ENCODE peak calls at places on chromosomes 3 and 15, in six cellular contexts. One of them, this sample, is unnamed.

GRCh38 chr3:188507244-188507720 is 353.3 kb downstream of the LPP start:
- DNase-seq in dorsolateral prefrontal cortex: no peak
- DNase-seq in EH: peak
- DNase-seq in ACHN: no peak
- DNase-seq in SK-MEL-5: peak
- DNase-seq in EL: peak
- DNase-seq in this sample: peak

GRCh38 chr3:15180042-15180611 is 25.9 kb upstream of the CAPN7 start:
- DNase-seq in dorsolateral prefrontal cortex: no peak
- DNase-seq in EH: no peak
- DNase-seq in ACHN: no peak
- DNase-seq in SK-MEL-5: no peak
- DNase-seq in EL: no peak
- DNase-seq in this sample: no peak

GRCh38 chr15:42072141-42072685 is 22.1 kb downstream of the PLA2G4D start:
- DNase-seq in dorsolateral prefrontal cortex: no peak
- DNase-seq in EH: no peak
- DNase-seq in ACHN: no peak
- DNase-seq in SK-MEL-5: no peak
- DNase-seq in EL: no peak
- DNase-seq in this sample: no peak

GRCh38 chr3:151268267-151269235 is 9.8 kb downstream of the P2RY14 start:
- DNase-seq in dorsolateral prefrontal cortex: no peak
- DNase-seq in EH: no peak
- DNase-seq in ACHN: no peak
- DNase-seq in SK-MEL-5: no peak
- DNase-seq in EL: no peak
- DNase-seq in this sample: no peak

GRCh38 chr15:74870496-74871213 is 2.5 kb downstream of the SCAMP2 start:
- DNase-seq in dorsolateral prefrontal cortex: no peak
- DNase-seq in EH: peak
- DNase-seq in ACHN: no peak
- DNase-seq in SK-MEL-5: no peak
- DNase-seq in EL: peak
- DNase-seq in this sample: no peak

GRCh38 chr15:36271048-36271447 is 308.4 kb upstream of the CDIN1 start:
- DNase-seq in dorsolateral prefrontal cortex: no peak
- DNase-seq in EH: no peak
- DNase-seq in ACHN: no peak
- DNase-seq in SK-MEL-5: no peak
- DNase-seq in EL: no peak
- DNase-seq in this sample: no peak

GRCh38 chr15:60184579-60184978 is 180.5 kb downstream of the FOXB1 start:
- DNase-seq in dorsolateral prefrontal cortex: no peak
- DNase-seq in EH: peak
- DNase-seq in ACHN: peak
- DNase-seq in SK-MEL-5: no peak
- DNase-seq in EL: peak
- DNase-seq in this sample: peak

GRCh38 chr3:8660271-8660731 is 15.7 kb upstream of the SSUH2 start:
- DNase-seq in dorsolateral prefrontal cortex: no peak
- DNase-seq in EH: peak
- DNase-seq in ACHN: no peak
- DNase-seq in SK-MEL-5: no peak
- DNase-seq in EL: no peak
- DNase-seq in this sample: peak

GRCh38 chr3:141659821-141660597 is 78.1 kb upstream of the RNF7 start:
- DNase-seq in dorsolateral prefrontal cortex: peak
- DNase-seq in EH: peak
- DNase-seq in ACHN: peak
- DNase-seq in SK-MEL-5: peak
- DNase-seq in EL: peak
- DNase-seq in this sample: peak

GRCh38 chr3:50123394-50124361 is 31.4 kb upstream of the SEMA3F start:
- DNase-seq in dorsolateral prefrontal cortex: no peak
- DNase-seq in EH: no peak
- DNase-seq in ACHN: no peak
- DNase-seq in SK-MEL-5: no peak
- DNase-seq in EL: no peak
- DNase-seq in this sample: no peak

GRCh38 chr3:32257641-32258438 is 19.4 kb downstream of the CMTM8 start:
- DNase-seq in dorsolateral prefrontal cortex: no peak
- DNase-seq in EH: no peak
- DNase-seq in ACHN: no peak
- DNase-seq in SK-MEL-5: no peak
- DNase-seq in EL: no peak
- DNase-seq in this sample: no peak

GRCh38 chr3:151864423-151865101 is 8.9 kb upstream of the SUCNR1 start:
- DNase-seq in dorsolateral prefrontal cortex: no peak
- DNase-seq in EH: peak
- DNase-seq in ACHN: peak
- DNase-seq in SK-MEL-5: no peak
- DNase-seq in EL: peak
- DNase-seq in this sample: peak

GRCh38 chr3:48899298-48899697 is 616 bp upstream of the SLC25A20 start:
- DNase-seq in dorsolateral prefrontal cortex: no peak
- DNase-seq in EH: no peak
- DNase-seq in ACHN: no peak
- DNase-seq in SK-MEL-5: no peak
- DNase-seq in EL: no peak
- DNase-seq in this sample: no peak

GRCh38 chr3:105938826-105939225 is 70.0 kb upstream of the CBLB start:
- DNase-seq in dorsolateral prefrontal cortex: peak
- DNase-seq in EH: no peak
- DNase-seq in ACHN: no peak
- DNase-seq in SK-MEL-5: no peak
- DNase-seq in EL: no peak
- DNase-seq in this sample: no peak

GRCh38 chr15:55289573-55290360 is at the start of gene RAB27A:
- DNase-seq in dorsolateral prefrontal cortex: peak
- DNase-seq in EH: peak
- DNase-seq in ACHN: peak
- DNase-seq in SK-MEL-5: peak
- DNase-seq in EL: peak
- DNase-seq in this sample: peak

GRCh38 chr15:85515212-85515611 is 134.8 kb downstream of the AKAP13 start:
- DNase-seq in dorsolateral prefrontal cortex: no peak
- DNase-seq in EH: no peak
- DNase-seq in ACHN: no peak
- DNase-seq in SK-MEL-5: peak
- DNase-seq in EL: no peak
- DNase-seq in this sample: peak

GRCh38 chr15:62832231-62832630 is 210.3 kb upstream of the TPM1 start:
- DNase-seq in dorsolateral prefrontal cortex: no peak
- DNase-seq in EH: no peak
- DNase-seq in ACHN: no peak
- DNase-seq in SK-MEL-5: no peak
- DNase-seq in EL: no peak
- DNase-seq in this sample: no peak

GRCh38 chr3:160003520-160004128 is 15.0 kb downstream of the IL12A start:
- DNase-seq in dorsolateral prefrontal cortex: peak
- DNase-seq in EH: peak
- DNase-seq in ACHN: peak
- DNase-seq in SK-MEL-5: peak
- DNase-seq in EL: peak
- DNase-seq in this sample: peak

GRCh38 chr3:101936419-101937331 is 87.4 kb downstream of the NFKBIZ start:
- DNase-seq in dorsolateral prefrontal cortex: no peak
- DNase-seq in EH: peak
- DNase-seq in ACHN: peak
- DNase-seq in SK-MEL-5: peak
- DNase-seq in EL: peak
- DNase-seq in this sample: peak

GRCh38 chr3:30124435-30125390 is 481.7 kb upstream of the TGFBR2 start:
- DNase-seq in dorsolateral prefrontal cortex: no peak
- DNase-seq in EH: peak
- DNase-seq in ACHN: no peak
- DNase-seq in SK-MEL-5: no peak
- DNase-seq in EL: peak
- DNase-seq in this sample: peak

GRCh38 chr3:21163961-21164360 is 587.0 kb downstream of the ZNF385D start:
- DNase-seq in dorsolateral prefrontal cortex: peak
- DNase-seq in EH: no peak
- DNase-seq in ACHN: no peak
- DNase-seq in SK-MEL-5: no peak
- DNase-seq in EL: no peak
- DNase-seq in this sample: no peak

GRCh38 chr3:5057217-5057616 is 64.9 kb upstream of the ARL8B start:
- DNase-seq in dorsolateral prefrontal cortex: no peak
- DNase-seq in EH: no peak
- DNase-seq in ACHN: no peak
- DNase-seq in SK-MEL-5: no peak
- DNase-seq in EL: no peak
- DNase-seq in this sample: no peak

GRCh38 chr15:67825880-67826716 is 789 bp downstream of the SKOR1 start:
- DNase-seq in dorsolateral prefrontal cortex: no peak
- DNase-seq in EH: no peak
- DNase-seq in ACHN: no peak
- DNase-seq in SK-MEL-5: no peak
- DNase-seq in EL: no peak
- DNase-seq in this sample: no peak

GRCh38 chr3:50373865-50374188 is 14.5 kb upstream of the TMEM115 start:
- DNase-seq in dorsolateral prefrontal cortex: no peak
- DNase-seq in EH: no peak
- DNase-seq in ACHN: no peak
- DNase-seq in SK-MEL-5: no peak
- DNase-seq in EL: no peak
- DNase-seq in this sample: no peak

GRCh38 chr15:28901587-28901980 is 15.8 kb downstream of the APBA2 start:
- DNase-seq in dorsolateral prefrontal cortex: no peak
- DNase-seq in EH: no peak
- DNase-seq in ACHN: no peak
- DNase-seq in SK-MEL-5: no peak
- DNase-seq in EL: no peak
- DNase-seq in this sample: no peak

GRCh38 chr3:69084326-69084667 is 440 bp upstream of the ARL6IP5 start:
- DNase-seq in dorsolateral prefrontal cortex: no peak
- DNase-seq in EH: peak
- DNase-seq in ACHN: peak
- DNase-seq in SK-MEL-5: peak
- DNase-seq in EL: peak
- DNase-seq in this sample: peak

GRCh38 chr3:134369861-134370596 is 4.2 kb downstream of the AMOTL2 start:
- DNase-seq in dorsolateral prefrontal cortex: no peak
- DNase-seq in EH: peak
- DNase-seq in ACHN: no peak
- DNase-seq in SK-MEL-5: no peak
- DNase-seq in EL: peak
- DNase-seq in this sample: no peak

GRCh38 chr15:98421419-98422085 is 226.8 kb upstream of the IGF1R start:
- DNase-seq in dorsolateral prefrontal cortex: peak
- DNase-seq in EH: peak
- DNase-seq in ACHN: peak
- DNase-seq in SK-MEL-5: peak
- DNase-seq in EL: peak
- DNase-seq in this sample: peak

GRCh38 chr3:42713747-42714146 is 11.1 kb upstream of the HHATL start:
- DNase-seq in dorsolateral prefrontal cortex: no peak
- DNase-seq in EH: no peak
- DNase-seq in ACHN: no peak
- DNase-seq in SK-MEL-5: no peak
- DNase-seq in EL: no peak
- DNase-seq in this sample: no peak

GRCh38 chr3:136630911-136631310 is 121.3 kb downstream of the STAG1 start:
- DNase-seq in dorsolateral prefrontal cortex: no peak
- DNase-seq in EH: no peak
- DNase-seq in ACHN: no peak
- DNase-seq in SK-MEL-5: no peak
- DNase-seq in EL: no peak
- DNase-seq in this sample: no peak

GRCh38 chr3:152474585-152474984 is 205.9 kb downstream of the MBNL1 start:
- DNase-seq in dorsolateral prefrontal cortex: no peak
- DNase-seq in EH: peak
- DNase-seq in ACHN: peak
- DNase-seq in SK-MEL-5: peak
- DNase-seq in EL: peak
- DNase-seq in this sample: peak

GRCh38 chr3:191387441-191388077 is 57.2 kb upstream of the UTS2B start:
- DNase-seq in dorsolateral prefrontal cortex: no peak
- DNase-seq in EH: peak
- DNase-seq in ACHN: no peak
- DNase-seq in SK-MEL-5: no peak
- DNase-seq in EL: no peak
- DNase-seq in this sample: no peak

GRCh38 chr3:139506792-139507191 is 30.5 kb upstream of the RBP2 start:
- DNase-seq in dorsolateral prefrontal cortex: no peak
- DNase-seq in EH: peak
- DNase-seq in ACHN: no peak
- DNase-seq in SK-MEL-5: peak
- DNase-seq in EL: no peak
- DNase-seq in this sample: peak

GRCh38 chr15:98537516-98538060 is 110.8 kb upstream of the IGF1R start:
- DNase-seq in dorsolateral prefrontal cortex: no peak
- DNase-seq in EH: no peak
- DNase-seq in ACHN: no peak
- DNase-seq in SK-MEL-5: no peak
- DNase-seq in EL: no peak
- DNase-seq in this sample: no peak

GRCh38 chr3:126828306-126828705 is 124.3 kb downstream of the CHCHD6 start:
- DNase-seq in dorsolateral prefrontal cortex: no peak
- DNase-seq in EH: no peak
- DNase-seq in ACHN: no peak
- DNase-seq in SK-MEL-5: no peak
- DNase-seq in EL: no peak
- DNase-seq in this sample: no peak

GRCh38 chr3:12959838-12960378 is 113.3 kb downstream of the IQSEC1 start:
- DNase-seq in dorsolateral prefrontal cortex: no peak
- DNase-seq in EH: no peak
- DNase-seq in ACHN: no peak
- DNase-seq in SK-MEL-5: no peak
- DNase-seq in EL: no peak
- DNase-seq in this sample: no peak

GRCh38 chr3:159616234-159616825 is 372.3 kb upstream of the IL12A start:
- DNase-seq in dorsolateral prefrontal cortex: peak
- DNase-seq in EH: peak
- DNase-seq in ACHN: peak
- DNase-seq in SK-MEL-5: peak
- DNase-seq in EL: peak
- DNase-seq in this sample: peak

GRCh38 chr3:177626014-177626413 is 428.7 kb upstream of the TBL1XR1 start:
- DNase-seq in dorsolateral prefrontal cortex: no peak
- DNase-seq in EH: no peak
- DNase-seq in ACHN: no peak
- DNase-seq in SK-MEL-5: no peak
- DNase-seq in EL: no peak
- DNase-seq in this sample: no peak

This sample was measured in RPMI7951.